ENCODE peak calls at places on chromosomes 4 and X, in nine cellular contexts. E, C, P, F, J, W, L, K and T are unnamed samples.

GRCh38 chr4:8176547-8177399 is 18.2 kb upstream of the ABLIM2 start:
- DNase-seq in E (no peak), C (peak), P (peak), F (peak), J (no peak), W (peak), L (peak), K (peak), T (peak)

GRCh38 chrX:53247928-53248327 is 22.9 kb upstream of the KDM5C start:
- DNase-seq in E (no peak), C (no peak), P (no peak), F (no peak), J (no peak), W (no peak), L (no peak), K (no peak), T (no peak)

GRCh38 chr4:163191999-163192398 is 25.3 kb upstream of the NAF1 start:
- DNase-seq in E (no peak), C (no peak), P (no peak), F (no peak), J (no peak), W (no peak), L (no peak), K (no peak), T (no peak)

GRCh38 chr4:83516042-83516772 is 19.7 kb upstream of the GPAT3 start:
- DNase-seq in E (no peak), C (no peak), P (no peak), F (no peak), J (no peak), W (no peak), L (no peak), K (no peak), T (no peak)

GRCh38 chr4:15935504-15936392 is 2.8 kb downstream of the FGFBP1 start:
- DNase-seq in E (no peak), C (no peak), P (no peak), F (no peak), J (no peak), W (no peak), L (no peak), K (no peak), T (no peak)

GRCh38 chrX:109856974-109857373 is 123.9 kb upstream of the ACSL4 start:
- DNase-seq in E (no peak), C (no peak), P (no peak), F (no peak), J (no peak), W (no peak), L (no peak), K (peak), T (no peak)

GRCh38 chrX:114267127-114267526 is 316.8 kb upstream of the HTR2C start:
- DNase-seq in E (no peak), C (no peak), P (no peak), F (no peak), J (no peak), W (no peak), L (no peak), K (no peak), T (no peak)

GRCh38 chr4:33940281-33940680 is 2304.0 kb downstream of the ARAP2 start:
- DNase-seq in E (no peak), C (no peak), P (no peak), F (no peak), J (no peak), W (no peak), L (no peak), K (no peak), T (no peak)

GRCh38 chr4:70741872-70742271 is 20.1 kb downstream of the RUFY3 start:
- DNase-seq in E (no peak), C (no peak), P (no peak), F (no peak), J (no peak), W (no peak), L (no peak), K (no peak), T (no peak)

GRCh38 chrX:68684291-68684918 is 36.9 kb downstream of the STARD8 start:
- DNase-seq in E (no peak), C (peak), P (peak), F (peak), J (no peak), W (no peak), L (peak), K (no peak), T (peak)

GRCh38 chr4:78645853-78646757 is 94.5 kb downstream of the ANXA3 start:
- DNase-seq in E (no peak), C (peak), P (no peak), F (no peak), J (peak), W (no peak), L (no peak), K (no peak), T (peak)

GRCh38 chrX:1222511-1223252 is 10.2 kb upstream of the CRLF2 start:
- DNase-seq in E (no peak), C (no peak), P (no peak), F (no peak), J (no peak), W (no peak), L (no peak), K (peak), T (no peak)

GRCh38 chr4:3341760-3342159 is 48.9 kb downstream of the RGS12 start:
- DNase-seq in E (no peak), C (no peak), P (no peak), F (no peak), J (no peak), W (no peak), L (no peak), K (no peak), T (no peak)